ENCODE peak calls at places on chromosomes 3 and 15, in eight cellular contexts. One of them, this sample, is unnamed.

GRCh38 chr3:124246366-124246765 is 254.4 kb upstream of the ROPN1 start:
- DNase-seq in lower lobe of right lung: no peak
- DNase-seq in brain microvascular endothelial cell: no peak
- DNase-seq in mammary epithelial cell: no peak
- DNase-seq in foreskin fibroblast: no peak
- DNase-seq in astrocyte of the spinal cord: peak; percentile 24
- DNase-seq in psoas muscle: no peak
- DNase-seq in cardiac muscle cell: peak; percentile 62
- DNase-seq in this sample: no peak

GRCh38 chr15:49314729-49315128 is 108.3 kb upstream of the FGF7 start:
- DNase-seq in mammary epithelial cell: no peak
- DNase-seq in cardiac muscle cell: no peak
- DNase-seq in lower lobe of right lung: no peak
- DNase-seq in brain microvascular endothelial cell: no peak
- DNase-seq in foreskin fibroblast: no peak
- DNase-seq in psoas muscle: no peak
- DNase-seq in astrocyte of the spinal cord: no peak
- DNase-seq in this sample: no peak

GRCh38 chr3:135165260-135165659 is 370.2 kb downstream of the EPHB1 start:
- DNase-seq in psoas muscle: no peak
- DNase-seq in foreskin fibroblast: no peak
- DNase-seq in lower lobe of right lung: no peak
- DNase-seq in mammary epithelial cell: no peak
- DNase-seq in brain microvascular endothelial cell: no peak
- DNase-seq in astrocyte of the spinal cord: no peak
- DNase-seq in cardiac muscle cell: no peak
- DNase-seq in this sample: no peak

GRCh38 chr3:132229641-132230040 is 87.6 kb upstream of the ACP3 start:
- DNase-seq in astrocyte of the spinal cord: no peak
- DNase-seq in psoas muscle: no peak
- DNase-seq in lower lobe of right lung: no peak
- DNase-seq in cardiac muscle cell: no peak
- DNase-seq in mammary epithelial cell: no peak
- DNase-seq in brain microvascular endothelial cell: no peak
- DNase-seq in foreskin fibroblast: no peak
- DNase-seq in this sample: no peak

GRCh38 chr15:37891754-37892368 is 42.6 kb upstream of the TMCO5A start:
- DNase-seq in brain microvascular endothelial cell: peak; percentile 35
- DNase-seq in mammary epithelial cell: peak; percentile 42
- DNase-seq in astrocyte of the spinal cord: peak; percentile 43
- DNase-seq in lower lobe of right lung: no peak
- DNase-seq in cardiac muscle cell: peak; percentile 72
- DNase-seq in psoas muscle: no peak
- DNase-seq in foreskin fibroblast: peak; percentile 50
- DNase-seq in this sample: no peak

GRCh38 chr3:128416578-128417150 is 50.0 kb downstream of the DNAJB8 start:
- DNase-seq in cardiac muscle cell: peak; percentile 68
- DNase-seq in astrocyte of the spinal cord: peak; percentile 93
- DNase-seq in brain microvascular endothelial cell: peak; percentile 89
- DNase-seq in lower lobe of right lung: no peak
- DNase-seq in psoas muscle: no peak
- DNase-seq in mammary epithelial cell: peak; percentile 77
- DNase-seq in foreskin fibroblast: peak; percentile 64
- DNase-seq in this sample: peak; percentile 29

GRCh38 chr3:51673181-51673801 is 2.2 kb downstream of the TEX264 start:
- DNase-seq in mammary epithelial cell: no peak
- DNase-seq in lower lobe of right lung: no peak
- DNase-seq in cardiac muscle cell: no peak
- DNase-seq in astrocyte of the spinal cord: no peak
- DNase-seq in psoas muscle: no peak
- DNase-seq in brain microvascular endothelial cell: no peak
- DNase-seq in foreskin fibroblast: no peak
- DNase-seq in this sample: no peak

GRCh38 chr3:14791343-14791945 is 27.3 kb upstream of the FGD5 start:
- DNase-seq in brain microvascular endothelial cell: peak; percentile 37
- DNase-seq in mammary epithelial cell: peak; percentile 26
- DNase-seq in astrocyte of the spinal cord: peak; percentile 5
- DNase-seq in psoas muscle: peak; percentile 75
- DNase-seq in lower lobe of right lung: peak; percentile 66
- DNase-seq in cardiac muscle cell: peak; percentile 65
- DNase-seq in foreskin fibroblast: no peak
- DNase-seq in this sample: no peak

GRCh38 chr3:98746882-98747281 is 16.3 kb upstream of the ST3GAL6 start:
- DNase-seq in brain microvascular endothelial cell: peak; percentile 22
- DNase-seq in mammary epithelial cell: no peak
- DNase-seq in lower lobe of right lung: no peak
- DNase-seq in psoas muscle: no peak
- DNase-seq in cardiac muscle cell: peak; percentile 45
- DNase-seq in astrocyte of the spinal cord: peak; percentile 19
- DNase-seq in foreskin fibroblast: no peak
- DNase-seq in this sample: no peak

DNA sequence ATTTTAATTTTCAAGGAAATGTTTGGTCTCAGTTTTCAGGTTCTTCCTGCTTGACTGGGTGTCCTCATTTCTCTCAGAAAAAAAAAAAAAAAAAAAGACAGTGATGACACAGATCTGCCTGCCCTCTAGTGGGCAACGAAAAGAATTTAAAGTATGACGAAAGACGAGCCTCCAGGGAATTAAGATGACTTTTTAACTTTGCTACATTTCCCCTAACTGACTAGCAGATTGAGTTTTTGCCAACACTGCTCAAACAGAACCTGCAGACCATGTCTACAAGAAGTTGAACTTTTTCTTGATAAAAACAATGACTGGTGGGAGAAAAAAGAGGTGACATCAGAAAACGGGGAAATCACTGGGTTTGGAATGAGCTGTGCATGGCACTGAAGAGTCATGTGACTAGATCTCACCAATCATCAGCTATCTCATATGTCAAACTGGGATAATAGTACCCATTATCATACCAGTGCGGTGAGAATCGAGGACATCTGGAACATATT is 40.8 kb downstream of the EOMES start:
- DNase-seq in cardiac muscle cell: peak; percentile 89
- DNase-seq in brain microvascular endothelial cell: peak; percentile 68
- DNase-seq in mammary epithelial cell: peak; percentile 72
- DNase-seq in astrocyte of the spinal cord: peak; percentile 90
- DNase-seq in foreskin fibroblast: peak; percentile 74
- DNase-seq in lower lobe of right lung: no peak
- DNase-seq in psoas muscle: no peak
- DNase-seq in this sample: no peak
- H3K4me3 ChIP-seq in cardiac muscle cell: no peak overlapping the region
- H3K4me3 ChIP-seq in brain microvascular endothelial cell: peak overlapping the region; percentile 37
- H3K4me3 ChIP-seq in mammary epithelial cell: no peak overlapping the region
- H3K4me3 ChIP-seq in astrocyte of the spinal cord: peak overlapping the region; percentile 16
- H3K4me3 ChIP-seq in foreskin fibroblast: no peak overlapping the region
- H3K4me3 ChIP-seq in lower lobe of right lung: peak overlapping the region; percentile 17
- H3K4me3 ChIP-seq in psoas muscle: no peak overlapping the region
- H3K4me3 ChIP-seq in this sample: no peak overlapping the region

DNA sequence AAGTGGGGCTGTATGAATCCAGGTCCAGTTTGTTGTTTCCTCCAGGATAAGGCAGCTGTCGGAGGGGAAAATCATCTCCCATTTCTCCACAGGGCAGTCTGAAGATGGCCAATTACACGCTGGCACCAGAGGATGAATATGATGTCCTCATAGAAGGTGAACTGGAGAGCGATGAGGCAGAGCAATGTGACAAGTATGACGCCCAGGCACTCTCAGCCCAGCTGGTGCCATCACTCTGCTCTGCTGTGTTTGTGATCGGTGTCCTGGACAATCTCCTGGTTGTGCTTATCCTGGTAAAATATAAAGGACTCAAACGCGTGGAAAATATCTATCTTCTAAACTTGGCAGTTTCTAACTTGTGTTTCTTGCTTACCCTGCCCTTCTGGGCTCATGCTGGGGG is 917 bp downstream of the CCRL2 start:
- DNase-seq in foreskin fibroblast: no peak
- DNase-seq in lower lobe of right lung: no peak
- DNase-seq in cardiac muscle cell: no peak
- DNase-seq in mammary epithelial cell: no peak
- DNase-seq in brain microvascular endothelial cell: no peak
- DNase-seq in astrocyte of the spinal cord: no peak
- DNase-seq in psoas muscle: peak; percentile 89
- DNase-seq in this sample: no peak
- H3K4me3 ChIP-seq in foreskin fibroblast: no peak overlapping the region
- H3K4me3 ChIP-seq in lower lobe of right lung: peak overlapping the region; percentile 49
- H3K4me3 ChIP-seq in cardiac muscle cell: no peak overlapping the region
- H3K4me3 ChIP-seq in mammary epithelial cell: no peak overlapping the region
- H3K4me3 ChIP-seq in brain microvascular endothelial cell: no peak overlapping the region
- H3K4me3 ChIP-seq in astrocyte of the spinal cord: no peak overlapping the region
- H3K4me3 ChIP-seq in psoas muscle: peak overlapping the region; percentile 52
- H3K4me3 ChIP-seq in this sample: no peak overlapping the region

GRCh38 chr15:63974036-63974435 is 72.2 kb downstream of the DAPK2 start:
- DNase-seq in mammary epithelial cell: no peak
- DNase-seq in psoas muscle: no peak
- DNase-seq in brain microvascular endothelial cell: no peak
- DNase-seq in cardiac muscle cell: no peak
- DNase-seq in astrocyte of the spinal cord: no peak
- DNase-seq in foreskin fibroblast: no peak
- DNase-seq in lower lobe of right lung: no peak
- DNase-seq in this sample: no peak
- H3K4me3 ChIP-seq in mammary epithelial cell: no peak overlapping the region
- H3K4me3 ChIP-seq in psoas muscle: no peak overlapping the region
- H3K4me3 ChIP-seq in brain microvascular endothelial cell: no peak overlapping the region
- H3K4me3 ChIP-seq in cardiac muscle cell: no peak overlapping the region
- H3K4me3 ChIP-seq in astrocyte of the spinal cord: no peak overlapping the region
- H3K4me3 ChIP-seq in foreskin fibroblast: no peak overlapping the region
- H3K4me3 ChIP-seq in lower lobe of right lung: no peak overlapping the region
- H3K4me3 ChIP-seq in this sample: no peak overlapping the region

GRCh38 chr15:80061581-80061980 is 2.1 kb downstream of the ZFAND6 start:
- DNase-seq in cardiac muscle cell: peak; percentile 21
- DNase-seq in mammary epithelial cell: no peak
- DNase-seq in brain microvascular endothelial cell: no peak
- DNase-seq in foreskin fibroblast: no peak
- DNase-seq in lower lobe of right lung: no peak
- DNase-seq in astrocyte of the spinal cord: no peak
- DNase-seq in psoas muscle: no peak
- DNase-seq in this sample: no peak
- H3K4me3 ChIP-seq in cardiac muscle cell: no peak overlapping the region
- H3K4me3 ChIP-seq in mammary epithelial cell: peak overlapping the region; percentile 95
- H3K4me3 ChIP-seq in brain microvascular endothelial cell: no peak overlapping the region
- H3K4me3 ChIP-seq in foreskin fibroblast: peak overlapping the region; percentile 80
- H3K4me3 ChIP-seq in lower lobe of right lung: peak overlapping the region; percentile 77
- H3K4me3 ChIP-seq in astrocyte of the spinal cord: no peak overlapping the region
- H3K4me3 ChIP-seq in psoas muscle: peak overlapping the region; percentile 84
- H3K4me3 ChIP-seq in this sample: peak overlapping the region; percentile 81

GRCh38 chr3:152380048-152380447 is 111.3 kb downstream of the MBNL1 start:
- DNase-seq in mammary epithelial cell: no peak
- DNase-seq in brain microvascular endothelial cell: no peak
- DNase-seq in cardiac muscle cell: peak; percentile 24
- DNase-seq in foreskin fibroblast: no peak
- DNase-seq in astrocyte of the spinal cord: no peak
- DNase-seq in psoas muscle: no peak
- DNase-seq in lower lobe of right lung: no peak
- DNase-seq in this sample: no peak
- H3K4me3 ChIP-seq in mammary epithelial cell: no peak overlapping the region
- H3K4me3 ChIP-seq in brain microvascular endothelial cell: no peak overlapping the region
- H3K4me3 ChIP-seq in cardiac muscle cell: no peak overlapping the region
- H3K4me3 ChIP-seq in foreskin fibroblast: no peak overlapping the region
- H3K4me3 ChIP-seq in astrocyte of the spinal cord: no peak overlapping the region
- H3K4me3 ChIP-seq in psoas muscle: peak overlapping the region; percentile 61
- H3K4me3 ChIP-seq in lower lobe of right lung: no peak overlapping the region
- H3K4me3 ChIP-seq in this sample: no peak overlapping the region

DNA sequence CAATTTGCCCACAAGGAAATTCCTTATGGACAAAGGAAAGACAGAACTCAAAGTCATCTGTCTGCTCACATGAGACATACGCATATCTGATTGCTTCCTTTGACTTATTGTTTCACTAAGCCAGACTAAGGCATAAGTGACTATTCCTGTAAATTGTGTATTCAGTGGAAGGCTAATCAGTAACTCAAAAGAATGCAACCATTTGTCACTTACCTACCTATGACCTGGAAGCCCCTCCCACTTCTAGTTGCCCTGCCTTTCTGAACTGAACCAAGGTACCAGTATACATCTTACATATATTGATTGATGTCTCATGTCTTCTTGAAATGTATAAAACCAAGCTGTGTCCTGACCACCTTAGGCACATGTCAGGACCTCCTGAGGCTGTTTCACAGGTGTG is 53.5 kb upstream of the PROK2 start:
- DNase-seq in brain microvascular endothelial cell: no peak
- DNase-seq in astrocyte of the spinal cord: no peak
- DNase-seq in cardiac muscle cell: no peak
- DNase-seq in lower lobe of right lung: no peak
- DNase-seq in psoas muscle: no peak
- DNase-seq in foreskin fibroblast: no peak
- DNase-seq in mammary epithelial cell: no peak
- DNase-seq in this sample: no peak
- H3K4me3 ChIP-seq in brain microvascular endothelial cell: no peak overlapping the region
- H3K4me3 ChIP-seq in astrocyte of the spinal cord: no peak overlapping the region
- H3K4me3 ChIP-seq in cardiac muscle cell: no peak overlapping the region
- H3K4me3 ChIP-seq in lower lobe of right lung: no peak overlapping the region
- H3K4me3 ChIP-seq in psoas muscle: no peak overlapping the region
- H3K4me3 ChIP-seq in foreskin fibroblast: no peak overlapping the region
- H3K4me3 ChIP-seq in mammary epithelial cell: no peak overlapping the region
- H3K4me3 ChIP-seq in this sample: no peak overlapping the region

GRCh38 chr3:111212511-111212910 is 140.9 kb downstream of the NECTIN3 start:
- DNase-seq in brain microvascular endothelial cell: no peak
- DNase-seq in psoas muscle: no peak
- DNase-seq in foreskin fibroblast: no peak
- DNase-seq in astrocyte of the spinal cord: no peak
- DNase-seq in mammary epithelial cell: no peak
- DNase-seq in cardiac muscle cell: no peak
- DNase-seq in lower lobe of right lung: no peak
- DNase-seq in this sample: no peak
- H3K4me3 ChIP-seq in brain microvascular endothelial cell: no peak overlapping the region
- H3K4me3 ChIP-seq in psoas muscle: no peak overlapping the region
- H3K4me3 ChIP-seq in foreskin fibroblast: no peak overlapping the region
- H3K4me3 ChIP-seq in astrocyte of the spinal cord: no peak overlapping the region
- H3K4me3 ChIP-seq in mammary epithelial cell: no peak overlapping the region
- H3K4me3 ChIP-seq in cardiac muscle cell: no peak overlapping the region
- H3K4me3 ChIP-seq in lower lobe of right lung: no peak overlapping the region
- H3K4me3 ChIP-seq in this sample: no peak overlapping the region

DNA sequence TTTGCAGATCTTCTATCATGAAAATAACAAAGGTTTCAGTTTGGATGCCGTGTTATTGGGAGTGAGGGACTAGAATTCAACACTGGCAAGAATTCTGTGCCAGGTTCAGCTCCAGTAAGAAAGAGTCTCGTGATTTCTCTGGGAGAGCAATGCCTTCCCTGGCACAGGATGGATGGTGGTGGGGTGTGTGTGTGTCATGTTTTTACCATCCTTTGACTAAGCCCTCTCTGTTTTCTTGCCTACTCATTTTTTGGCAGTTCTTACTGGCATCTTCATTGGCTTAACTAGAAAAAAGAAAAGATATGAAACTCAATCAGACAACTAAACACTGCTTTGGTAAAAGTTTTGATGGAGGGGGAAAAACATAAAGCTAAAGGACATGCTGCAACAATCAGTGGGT is 86.6 kb downstream of the FMN1 start:
- DNase-seq in psoas muscle: no peak
- DNase-seq in mammary epithelial cell: peak; percentile 42
- DNase-seq in cardiac muscle cell: no peak
- DNase-seq in foreskin fibroblast: peak; percentile 78
- DNase-seq in lower lobe of right lung: no peak
- DNase-seq in brain microvascular endothelial cell: no peak
- DNase-seq in astrocyte of the spinal cord: no peak
- DNase-seq in this sample: no peak
- H3K4me3 ChIP-seq in psoas muscle: no peak overlapping the region
- H3K4me3 ChIP-seq in mammary epithelial cell: no peak overlapping the region
- H3K4me3 ChIP-seq in cardiac muscle cell: no peak overlapping the region
- H3K4me3 ChIP-seq in foreskin fibroblast: no peak overlapping the region
- H3K4me3 ChIP-seq in lower lobe of right lung: no peak overlapping the region
- H3K4me3 ChIP-seq in brain microvascular endothelial cell: no peak overlapping the region
- H3K4me3 ChIP-seq in astrocyte of the spinal cord: no peak overlapping the region
- H3K4me3 ChIP-seq in this sample: no peak overlapping the region